ENCODE peak calls at places on chromosomes 11 and 22, in six cellular contexts. I, K, Q, O, G and T are unnamed samples.

GRCh38 chr11:91946397-91947090 is 278.1 kb upstream of the FAT3 start:
- DNase-seq in Q (no peak), G (no peak), K (no peak), O (no peak), I (no peak), T (peak)

GRCh38 chr22:38704568-38705234 is 1.0 kb upstream of the GTPBP1 start:
- DNase-seq in K (no peak), Q (no peak), O (no peak), I (no peak), G (no peak), T (no peak)

GRCh38 chr11:3154001-3154599 is 11.0 kb downstream of the OSBPL5 start:
- DNase-seq in G (peak), I (no peak), Q (no peak), K (no peak), O (no peak), T (no peak)

GRCh38 chr22:42964994-42965699 is 49.8 kb downstream of the PACSIN2 start:
- DNase-seq in Q (no peak), K (no peak), O (no peak), I (no peak), G (no peak), T (no peak)

GRCh38 chr11:115287266-115287665 is 216.9 kb downstream of the CADM1 start:
- DNase-seq in K (no peak), G (no peak), Q (no peak), O (no peak), I (no peak), T (no peak)

GRCh38 chr11:94948070-94948617 is 25.2 kb downstream of the CWC15 start:
- DNase-seq in O (no peak), G (no peak), I (no peak), Q (peak), K (no peak), T (peak)

GRCh38 chr11:110447897-110448522 is 18.3 kb downstream of the FDX1 start:
- DNase-seq in Q (no peak), G (no peak), I (no peak), O (no peak), K (peak), T (no peak)

GRCh38 chr11:72591785-72592490 is 82.3 kb downstream of the PDE2A start:
- DNase-seq in O (no peak), I (no peak), Q (no peak), K (peak), G (no peak), T (no peak)

GRCh38 chr11:74695705-74696280 is 35.4 kb downstream of the CHRDL2 start:
- DNase-seq in G (no peak), O (no peak), I (no peak), Q (no peak), K (no peak), T (no peak)

GRCh38 chr11:17486666-17487065 is 10.0 kb upstream of the ABCC8 start:
- DNase-seq in I (no peak), Q (no peak), G (no peak), O (no peak), K (no peak), T (no peak)

GRCh38 chr11:34799848-34800247 is 116.3 kb downstream of the APIP start:
- DNase-seq in K (no peak), G (no peak), Q (no peak), O (no peak), I (no peak), T (no peak)

GRCh38 chr11:8863838-8864237 is 47.2 kb upstream of the AKIP1 start:
- DNase-seq in O (no peak), I (no peak), K (no peak), G (no peak), Q (peak), T (peak)

GRCh38 chr11:65036931-65037330 is 4.1 kb upstream of the SAC3D1 start:
- DNase-seq in Q (no peak), G (peak), K (no peak), O (no peak), I (peak), T (no peak)

GRCh38 chr11:126102436-126102894 is 39.8 kb upstream of the CDON start:
- DNase-seq in O (no peak), I (peak), G (no peak), K (no peak), Q (no peak), T (peak)

GRCh38 chr11:106466441-106467190 is 389.2 kb downstream of the AASDHPPT start:
- DNase-seq in K (no peak), Q (peak), O (no peak), I (no peak), G (no peak), T (no peak)